ENCODE peak calls at places on chromosomes 6 and 20, in seven cellular contexts. R is upper lobe of right lung, Z is colonic mucosa, M is ascending aorta, E is fibroblast of lung, H is transverse colon, A is hepatocyte. L is an unnamed sample.

GRCh38 chr20:7926323-7926722 is 13.9 kb downstream of the HAO1 start:
- DNase-seq in R (no peak), Z (no peak), M (no peak), E (no peak), H (no peak), A (no peak), L (no peak)

GRCh38 chr6:36546664-36546957 is 668 bp downstream of the STK38 start:
- DNase-seq in R (no peak), Z (no peak), M (no peak), E (no peak), H (no peak), A (no peak), L (no peak)

GRCh38 chr6:44261581-44261980 is 3.8 kb downstream of the NFKBIE start:
- DNase-seq in R (no peak), Z (no peak), M (no peak), E (no peak), H (no peak), A (no peak), L (no peak)

GRCh38 chr6:158769696-158770446 is 49.3 kb downstream of the EZR start:
- DNase-seq in R (no peak), Z (no peak), M (no peak), E (no peak), H (no peak), A (no peak), L (no peak)

GRCh38 chr6:157714153-157714490 is 108.9 kb upstream of the SNX9 start:
- DNase-seq in R (no peak), Z (no peak), M (peak; percentile 51), E (peak; percentile 42), H (no peak), A (no peak), L (no peak)

GRCh38 chr20:47487175-47487917 is 14.3 kb upstream of the NCOA3 start:
- DNase-seq in R (no peak), Z (no peak), M (no peak), E (no peak), H (peak; percentile 33), A (no peak), L (no peak)

GRCh38 chr20:62834967-62835730 is 18.3 kb downstream of the COL9A3 start:
- DNase-seq in R (no peak), Z (no peak), M (no peak), E (no peak), H (no peak), A (no peak), L (peak; percentile 40)

GRCh38 chr20:61560361-61560853 is 308.3 kb downstream of the CDH4 start:
- DNase-seq in R (no peak), Z (no peak), M (no peak), E (peak; percentile 55), H (peak; percentile 11), A (peak; percentile 68), L (no peak)

GRCh38 chr6:17021539-17021889 is 80.3 kb upstream of the STMND1 start:
- DNase-seq in R (no peak), Z (no peak), M (no peak), E (peak; percentile 87), H (no peak), A (no peak), L (no peak)

GRCh38 chr6:736657-737446 is 43.9 kb upstream of the EXOC2 start:
- DNase-seq in R (no peak), Z (no peak), M (no peak), E (no peak), H (no peak), A (no peak), L (no peak)

GRCh38 chr20:33392016-33392415 is 9.3 kb downstream of the CDK5RAP1 start:
- DNase-seq in R (no peak), Z (no peak), M (no peak), E (no peak), H (no peak), A (peak; percentile 44), L (peak; percentile 38)

GRCh38 chr6:77463308-77463880 is at the start of gene HTR1B:
- DNase-seq in R (peak; percentile 55), Z (peak; percentile 39), M (no peak), E (no peak), H (no peak), A (peak; percentile 41), L (no peak)

GRCh38 chr6:154056536-154056935 is 17.5 kb downstream of the OPRM1 start:
- DNase-seq in R (no peak), Z (no peak), M (no peak), E (no peak), H (no peak), A (no peak), L (no peak)

GRCh38 chr20:11726021-11726420 is 191.7 kb upstream of the BTBD3 start:
- DNase-seq in R (no peak), Z (no peak), M (no peak), E (no peak), H (no peak), A (no peak), L (no peak)

GRCh38 chr6:33935439-33936080 is 131.8 kb upstream of the MLN start:
- DNase-seq in R (no peak), Z (no peak), M (no peak), E (no peak), H (no peak), A (no peak), L (no peak)

GRCh38 chr20:25623736-25624499 is at the start of gene NANP:
- DNase-seq in R (peak; percentile 98), Z (peak; percentile 94), M (peak; percentile 99), E (peak; percentile 98), H (peak; percentile 95), A (peak; percentile 99), L (peak; percentile 99)

GRCh38 chr6:32216998-32217397 is 6.9 kb downstream of the NOTCH4 start:
- DNase-seq in R (no peak), Z (no peak), M (no peak), E (no peak), H (no peak), A (no peak), L (no peak)

DNA sequence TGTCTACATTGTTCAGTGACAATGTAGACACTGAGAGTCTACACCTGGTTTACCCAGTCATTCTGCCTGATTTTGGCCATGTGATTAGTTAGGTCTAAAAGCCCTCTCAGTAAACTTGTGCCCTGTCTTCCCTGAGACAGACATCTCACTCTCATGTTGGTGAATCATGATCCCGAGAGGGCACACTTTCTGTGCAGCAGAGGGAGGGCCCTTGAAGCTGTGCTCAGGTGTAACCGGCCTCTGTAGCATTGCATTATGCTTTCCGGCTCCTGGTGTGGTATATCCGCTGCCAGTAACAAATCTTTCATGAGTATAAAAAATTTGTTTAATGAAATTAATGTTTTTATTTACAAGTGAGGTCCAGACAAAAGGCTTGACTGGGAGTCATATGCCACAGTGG is 85.0 kb downstream of the RALGAPA2 start:
- DNase-seq in R (no peak), Z (no peak), M (no peak), E (no peak), H (no peak), A (no peak), L (no peak)
- H3K4me3 ChIP-seq in R (no peak overlapping the region), Z (no peak overlapping the region), M (no peak overlapping the region), E (no peak overlapping the region), H (no peak overlapping the region), A (no peak overlapping the region), L (no peak overlapping the region)

DNA sequence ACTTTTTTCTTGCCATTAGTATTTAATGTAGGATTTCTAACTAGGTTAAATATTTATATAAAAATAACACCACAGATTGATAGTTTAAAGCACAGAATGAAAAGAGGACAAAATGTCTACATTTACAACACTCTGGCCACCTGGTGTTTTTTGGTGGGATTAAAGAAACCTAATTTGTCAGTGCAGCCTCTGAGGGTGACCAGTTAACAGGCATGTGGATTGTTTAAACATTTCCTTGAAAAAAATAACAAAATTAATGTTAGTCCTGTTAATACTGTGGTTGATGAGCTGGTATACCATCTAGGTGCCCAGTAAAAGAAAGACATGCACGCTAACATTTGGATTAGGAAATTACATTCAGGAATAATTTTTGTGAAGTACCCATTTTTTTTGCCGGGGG is 8.8 kb downstream of the SLC9A8 start:
- DNase-seq in R (no peak), Z (no peak), M (no peak), E (no peak), H (no peak), A (no peak), L (no peak)
- TF ChIP-seq CTCF in R (no peak), Z (no peak), M (no peak), E (no peak), H (no peak), A (no peak), L (no peak)

GRCh38 chr6:30617565-30618269 is at the start of gene MRPS18B:
- DNase-seq in R (peak; percentile 99), Z (peak; percentile 98), M (peak; percentile 99), E (peak; percentile 99), H (peak; percentile 98), A (peak; percentile 98), L (peak; percentile 95)

GRCh38 chr6:30614843-30615218 is 2.2 kb downstream of the PPP1R10 start:
- DNase-seq in R (peak; percentile 79), Z (peak; percentile 93), M (peak; percentile 96), E (peak; percentile 99), H (peak; percentile 88), A (peak; percentile 96), L (peak; percentile 88)

GRCh38 chr6:30616811-30617564 is at the start of gene PPP1R10:
- DNase-seq in R (peak; percentile 98), Z (peak; percentile 99), M (peak; percentile 100), E (peak; percentile 100), H (peak; percentile 99), A (peak; percentile 100), L (peak; percentile 99)

GRCh38 chr6:30615219-30615957 is 1.7 kb downstream of the PPP1R10 start:
- DNase-seq in R (no peak), Z (peak; percentile 46), M (no peak), E (peak; percentile 94), H (peak; percentile 41), A (peak; percentile 75), L (peak; percentile 57)

GRCh38 chr6:30615958-30616810 is 859 bp downstream of the PPP1R10 start:
- DNase-seq in R (no peak), Z (no peak), M (no peak), E (peak; percentile 30), H (no peak), A (peak; percentile 37), L (peak; percentile 60)
- H3K4me1 ChIP-seq in R (peaks cover 40% of the 10 kb centered on the region), Z (peaks cover 4% of the 10 kb centered on the region), M (peaks cover 39% of the 10 kb centered on the region), E (peaks cover 16% of the 10 kb centered on the region), H (peaks cover 44% of the 10 kb centered on the region), A (peaks cover 18% of the 10 kb centered on the region), L (no peaks in the 10 kb centered on the region)

DNA sequence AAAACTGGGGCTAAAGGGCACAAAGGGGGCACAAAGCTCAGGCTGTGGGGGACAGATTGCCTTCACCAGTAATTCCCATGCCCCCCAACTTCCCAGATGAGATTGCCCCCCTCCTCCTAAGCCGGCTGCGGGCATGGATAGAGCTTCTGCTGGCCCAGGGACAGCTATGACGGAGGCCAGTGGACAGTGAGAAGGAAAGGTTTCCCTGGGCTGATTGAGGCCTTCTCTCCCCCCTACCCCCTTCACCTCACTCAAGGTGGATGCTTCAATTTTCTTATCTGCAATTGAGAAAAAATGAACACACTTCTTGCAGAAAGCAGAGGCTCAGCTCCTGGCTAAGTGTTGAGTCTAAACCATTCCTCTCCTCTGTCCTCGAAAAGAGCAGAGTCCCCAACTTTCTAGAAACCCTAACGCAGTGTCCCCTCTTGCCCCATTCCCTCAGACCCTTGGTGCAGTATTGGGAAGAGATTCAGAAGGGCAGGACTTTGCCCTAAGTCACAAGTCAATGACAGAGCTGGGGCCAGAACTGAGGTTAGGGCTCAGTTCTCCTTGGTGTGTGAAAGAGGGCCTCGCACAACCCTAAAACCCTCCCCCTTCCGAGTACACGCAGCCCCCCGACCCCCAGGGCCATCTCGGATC is 808 bp downstream of the SDC4 start:
- DNase-seq in R (no peak), Z (no peak), M (no peak), E (no peak), H (no peak), A (no peak), L (no peak)
- H3K4me3 ChIP-seq in R (peak overlapping the region; percentile 67), Z (peak overlapping the region; percentile 79), M (peak overlapping the region; percentile 60), E (peak overlapping the region; percentile 99), H (peak overlapping the region; percentile 73), A (peak overlapping the region; percentile 26), L (peak overlapping the region; percentile 88)